ENCODE peak calls at places on chromosomes 11 and 22, in six cellular contexts. Y, K, L, F, W and X are unnamed samples.

GRCh38 chr11:450809-451451 is 851 bp downstream of the PTDSS2 start:
- DNase-seq in K (peak), L (peak), Y (no peak), W (peak), F (peak), X (peak)

GRCh38 chr22:31629741-31630184 is 32.3 kb downstream of the PISD start:
- DNase-seq in F (no peak), K (no peak), L (no peak), Y (no peak), W (no peak), X (no peak)

GRCh38 chr11:121547574-121547973 is 94.8 kb upstream of the SORL1-AS1 start:
- DNase-seq in W (no peak), Y (no peak), K (no peak), F (no peak), L (no peak), X (no peak)

GRCh38 chr11:6544921-6545850 is 48.1 kb downstream of the DNHD1 start:
- DNase-seq in W (no peak), K (no peak), L (no peak), F (no peak), Y (no peak), X (no peak)

GRCh38 chr11:11806586-11806985 is 35.2 kb upstream of the USP47 start:
- DNase-seq in Y (no peak), K (no peak), F (no peak), L (no peak), W (no peak), X (no peak)

GRCh38 chr11:32414925-32415324 is 20.4 kb downstream of the WT1 start:
- DNase-seq in W (peak), L (no peak), Y (no peak), K (no peak), F (no peak), X (no peak)

GRCh38 chr11:65891180-65892136 is 985 bp downstream of the CCDC85B start:
- DNase-seq in K (no peak), Y (no peak), W (peak), L (peak), F (peak), X (peak)

GRCh38 chr11:18715476-18715875 is 10.5 kb downstream of the IGSF22 start:
- DNase-seq in K (no peak), Y (no peak), F (no peak), L (no peak), W (no peak), X (no peak)

GRCh38 chr11:10930224-10930960 is 72.5 kb upstream of the ZBED5 start:
- DNase-seq in L (no peak), F (no peak), W (peak), Y (no peak), K (no peak), X (no peak)

GRCh38 chr11:12195773-12196172 is 85.4 kb downstream of the MICAL2 start:
- DNase-seq in K (no peak), F (no peak), L (no peak), Y (no peak), W (no peak), X (no peak)

GRCh38 chr11:118531597-118532084 is 649 bp downstream of the TMEM25 start:
- DNase-seq in K (no peak), F (no peak), W (no peak), Y (no peak), L (no peak), X (no peak)

GRCh38 chr11:7490054-7490453 is 4.7 kb downstream of the OLFML1 start:
- DNase-seq in K (no peak), F (no peak), L (no peak), Y (no peak), W (peak), X (peak)

GRCh38 chr11:120748485-120748814 is 236.9 kb downstream of the GRIK4 start:
- DNase-seq in L (no peak), K (no peak), F (no peak), Y (no peak), W (no peak), X (no peak)

GRCh38 chr11:84721561-84721961 is 905.6 kb downstream of the DLG2 start:
- DNase-seq in L (no peak), W (no peak), Y (no peak), F (no peak), K (no peak), X (no peak)

GRCh38 chr22:39278040-39278439 is 33.3 kb upstream of the PDGFB start:
- DNase-seq in W (peak), L (no peak), F (no peak), K (no peak), Y (no peak), X (peak)

GRCh38 chr22:29658171-29658570 is 54.7 kb downstream of the NF2 start:
- DNase-seq in W (no peak), F (no peak), L (no peak), K (no peak), Y (no peak), X (no peak)

GRCh38 chr11:33790088-33790487 is 15.8 kb upstream of the FBXO3 start:
- DNase-seq in K (no peak), W (no peak), Y (no peak), L (no peak), F (no peak), X (no peak)

GRCh38 chr11:65290448-65291165 is 24.1 kb upstream of the CDC42EP2 start:
- DNase-seq in Y (peak), K (peak), L (peak), W (peak), F (peak), X (peak)

GRCh38 chr11:133964946-133965632 is 8.3 kb upstream of the IGSF9B start:
- DNase-seq in L (no peak), Y (no peak), K (peak), W (peak), F (no peak), X (peak)

GRCh38 chr22:44311855-44312170 is 938 bp downstream of the SHISAL1 start:
- DNase-seq in K (peak), L (no peak), Y (no peak), W (peak), F (no peak), X (peak)

GRCh38 chr11:1573847-1574255 is 1.8 kb upstream of the DUSP8 start:
- DNase-seq in L (no peak), F (no peak), W (no peak), Y (no peak), K (no peak), X (no peak)

GRCh38 chr22:47012589-47013365 is 250.3 kb downstream of the TBC1D22A start:
- DNase-seq in W (peak), Y (no peak), K (no peak), F (peak), L (peak), X (no peak)
- TF ChIP-seq CTCF in W (peak), Y (no peak), K (no peak), F (no peak), L (no peak), X (peak)

DNA sequence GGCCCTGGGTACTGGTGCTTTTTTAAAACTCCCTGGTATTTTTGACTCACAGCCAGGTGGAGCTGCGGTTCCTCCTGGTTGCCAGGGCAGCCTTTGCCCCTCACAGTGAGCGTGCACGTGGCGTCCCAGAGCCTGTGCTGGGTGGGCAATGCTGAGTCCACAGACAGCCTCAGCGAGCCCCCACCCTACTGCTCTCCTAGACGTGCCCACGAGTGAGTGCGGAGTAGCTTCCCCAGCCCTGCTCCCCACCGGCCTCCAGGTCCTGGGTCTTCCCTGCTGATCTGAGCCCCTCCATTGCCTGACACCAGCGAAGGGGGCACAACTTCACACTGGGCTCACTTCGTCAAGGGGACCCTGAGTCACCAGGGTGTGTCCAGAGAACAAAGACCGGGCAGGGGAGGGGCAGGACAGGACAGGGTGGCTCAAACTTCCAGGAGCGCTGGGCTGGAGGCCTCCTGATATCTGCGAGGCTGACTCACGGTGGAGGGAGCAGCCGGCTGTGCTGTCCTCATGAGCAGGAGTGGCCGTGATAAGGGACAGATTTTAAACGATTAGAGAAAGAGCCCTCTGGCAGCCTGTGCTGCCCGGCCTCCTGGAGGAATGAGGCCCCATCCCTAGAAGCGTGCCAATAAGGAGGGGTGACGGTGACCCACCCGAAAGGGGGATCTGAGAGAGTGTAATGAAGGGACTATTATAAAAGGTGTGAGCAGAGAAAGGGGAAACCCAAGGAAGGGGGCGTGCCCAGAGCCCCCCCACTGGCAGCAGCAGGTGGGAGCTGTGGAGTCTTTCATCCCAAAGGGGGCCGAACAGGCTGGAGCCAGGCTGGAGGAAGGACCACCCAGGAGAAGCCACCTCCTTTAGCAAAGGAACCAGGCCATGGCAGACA is 129.3 kb upstream of the FGF3 start:
- DNase-seq in K (peak), Y (peak), F (no peak), W (peak), L (no peak), X (no peak)
- TF ChIP-seq CTCF in K (peak), Y (no peak), F (no peak), W (no peak), L (no peak), X (no peak)

GRCh38 chr22:35923026-35923425 is 105.6 kb downstream of the RBFOX2 start:
- DNase-seq in F (no peak), W (no peak), L (no peak), K (no peak), Y (no peak), X (no peak)

GRCh38 chr22:35917651-35918050 is 111.0 kb downstream of the RBFOX2 start:
- DNase-seq in Y (no peak), K (no peak), L (no peak), W (no peak), F (no peak), X (no peak)

GRCh38 chr22:35918466-35918865 is 110.2 kb downstream of the RBFOX2 start:
- DNase-seq in F (no peak), L (no peak), W (peak), K (no peak), Y (no peak), X (no peak)

GRCh38 chr22:35919002-35919542 is 109.6 kb downstream of the RBFOX2 start:
- DNase-seq in F (no peak), Y (no peak), W (no peak), K (no peak), L (no peak), X (no peak)

GRCh38 chr22:35921777-35922176 is 106.8 kb downstream of the RBFOX2 start:
- DNase-seq in F (no peak), W (peak), L (no peak), K (peak), Y (peak), X (peak)
- TF ChIP-seq CTCF in F (peak), W (peak), L (no peak), K (peak), Y (peak), X (peak)

DNA sequence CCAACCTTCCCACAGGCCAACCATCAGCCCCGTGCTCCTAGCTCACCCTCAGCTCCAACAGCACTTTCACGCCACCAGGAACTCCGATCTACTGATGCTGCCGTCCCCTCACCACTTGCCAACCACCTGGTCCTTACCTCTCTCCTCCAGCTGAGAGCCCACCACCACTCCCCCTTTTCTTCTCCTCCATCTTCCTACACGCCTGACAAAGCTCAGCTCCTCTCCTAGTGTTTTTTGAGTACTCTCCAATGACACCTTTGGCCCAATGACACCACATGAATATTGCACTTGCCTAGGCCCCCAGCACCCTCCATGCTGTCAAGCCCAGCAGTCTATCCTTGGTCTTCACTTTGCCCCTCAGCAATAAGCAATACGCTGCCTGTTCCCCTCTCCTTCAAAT is 30.7 kb downstream of the HIRA start:
- DNase-seq in W (no peak), K (no peak), L (no peak), F (no peak), Y (no peak), X (no peak)
- TF ChIP-seq CTCF in W (no peak), K (no peak), L (no peak), F (no peak), Y (no peak), X (no peak)